ENCODE peak calls at places on chromosomes 5 and 9, in six cellular contexts. Q is IMR-90, G is K562, Z is breast epithelium, X is A549, F is suprapubic skin. Y is an unnamed sample.

GRCh38 chr5:25713259-25713658 is 1068.5 kb upstream of the CDH10 start:
- DNase-seq in Q (no peak), F (no peak), Z (no peak), X (no peak), G (peak), Y (no peak)

GRCh38 chr9:93679536-93680444 is 103.4 kb downstream of the PHF2 start:
- DNase-seq in Z (no peak), X (no peak), G (no peak), F (peak), Q (no peak), Y (peak)

GRCh38 chr5:137039939-137040515 is 459.1 kb downstream of the SPOCK1 start:
- DNase-seq in X (no peak), Q (no peak), G (no peak), Z (no peak), F (no peak), Y (no peak)

GRCh38 chr5:78916044-78916443 is 69.1 kb downstream of the ARSB start:
- DNase-seq in X (no peak), F (no peak), Q (no peak), G (peak), Z (no peak), Y (no peak)

GRCh38 chr5:55533806-55534435 is 843 bp downstream of the PLPP1 start:
- DNase-seq in G (no peak), F (no peak), X (peak), Q (peak), Z (peak), Y (no peak)

GRCh38 chr5:112594060-112594850 is 143.4 kb upstream of the APC start:
- DNase-seq in X (no peak), Z (no peak), G (no peak), Q (no peak), F (no peak), Y (no peak)

GRCh38 chr9:134738869-134739659 is 97.5 kb downstream of the COL5A1 start:
- DNase-seq in F (peak), X (peak), G (peak), Z (peak), Q (peak), Y (no peak)

GRCh38 chr5:133864711-133865110 is 103.7 kb downstream of the C5orf15 start:
- DNase-seq in Q (no peak), F (no peak), X (no peak), G (no peak), Z (no peak), Y (no peak)

GRCh38 chr9:116198344-116198743 is 44.8 kb downstream of the PAPPA start:
- DNase-seq in F (no peak), Z (no peak), X (no peak), G (no peak), Q (peak), Y (no peak)

GRCh38 chr9:133758228-133758627 is 20.1 kb upstream of the SARDH start:
- DNase-seq in X (no peak), Q (no peak), F (no peak), G (no peak), Z (no peak), Y (no peak)

GRCh38 chr5:116651653-116652052 is 77.0 kb upstream of the SEMA6A start:
- DNase-seq in X (no peak), G (no peak), Z (no peak), Q (no peak), F (no peak), Y (no peak)

GRCh38 chr9:68951879-68952659 is 61.8 kb downstream of the PRKACG start:
- DNase-seq in G (no peak), Q (no peak), X (no peak), Z (no peak), F (no peak), Y (no peak)

GRCh38 chr5:53334431-53334941 is 145.9 kb upstream of the FST start:
- DNase-seq in G (no peak), F (no peak), Z (no peak), X (no peak), Q (peak), Y (no peak)

GRCh38 chr9:93083592-93084470 is 12.2 kb upstream of the CARD19 start:
- DNase-seq in F (peak), Z (no peak), G (no peak), Q (no peak), X (no peak), Y (peak)

GRCh38 chr5:85549836-85550599 is 1067.7 kb upstream of the COX7C start:
- DNase-seq in X (no peak), F (no peak), Z (no peak), Q (no peak), G (no peak), Y (no peak)

DNA sequence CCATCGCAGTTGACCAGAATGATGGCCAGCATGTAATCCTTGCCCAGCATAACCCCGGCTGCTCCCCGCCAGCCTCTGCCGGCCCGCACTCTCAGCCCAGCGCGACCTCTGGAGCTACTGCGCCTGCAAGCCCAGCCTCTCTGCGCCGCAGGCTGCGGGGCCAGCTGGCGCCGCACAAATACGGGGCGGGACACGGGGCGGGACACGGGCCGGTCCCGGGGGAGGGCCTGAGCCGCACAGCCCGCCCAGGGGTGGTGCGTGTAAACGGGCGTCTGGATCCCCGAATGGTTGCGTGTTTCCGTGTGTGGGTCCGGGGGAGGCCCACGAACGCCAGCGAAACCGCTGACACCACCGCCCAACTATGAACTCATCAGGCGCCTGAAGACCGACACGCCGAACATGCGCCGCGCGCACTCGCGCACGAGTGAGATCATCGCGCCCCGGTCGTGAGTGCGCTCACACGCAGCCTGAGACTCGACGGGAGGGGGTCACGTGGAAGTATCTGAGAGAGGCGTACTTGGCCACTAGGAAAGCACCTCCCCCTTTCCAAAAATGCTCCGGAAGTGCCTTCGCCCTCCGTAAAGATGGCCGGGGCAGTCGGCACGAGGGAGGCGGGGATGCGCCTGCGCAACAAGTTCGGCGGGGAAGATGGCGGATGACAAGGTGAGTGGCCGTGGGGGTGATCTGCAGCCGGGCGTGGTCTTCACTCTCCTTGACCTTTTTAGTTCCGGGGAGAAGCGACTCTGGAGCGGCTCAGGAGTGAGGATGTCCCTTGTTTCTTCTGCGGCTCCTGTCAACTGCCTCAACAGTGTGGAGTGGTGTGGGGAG is at the start of the genes APBB3 and SLC35A4:
- DNase-seq in Z (peak), Q (peak), X (peak), F (peak), G (peak), Y (no peak)
- TF ChIP-seq POLR2A in Z (peak), Q (peak), X (peak), F (peak), G (peak), Y (peak)

DNA sequence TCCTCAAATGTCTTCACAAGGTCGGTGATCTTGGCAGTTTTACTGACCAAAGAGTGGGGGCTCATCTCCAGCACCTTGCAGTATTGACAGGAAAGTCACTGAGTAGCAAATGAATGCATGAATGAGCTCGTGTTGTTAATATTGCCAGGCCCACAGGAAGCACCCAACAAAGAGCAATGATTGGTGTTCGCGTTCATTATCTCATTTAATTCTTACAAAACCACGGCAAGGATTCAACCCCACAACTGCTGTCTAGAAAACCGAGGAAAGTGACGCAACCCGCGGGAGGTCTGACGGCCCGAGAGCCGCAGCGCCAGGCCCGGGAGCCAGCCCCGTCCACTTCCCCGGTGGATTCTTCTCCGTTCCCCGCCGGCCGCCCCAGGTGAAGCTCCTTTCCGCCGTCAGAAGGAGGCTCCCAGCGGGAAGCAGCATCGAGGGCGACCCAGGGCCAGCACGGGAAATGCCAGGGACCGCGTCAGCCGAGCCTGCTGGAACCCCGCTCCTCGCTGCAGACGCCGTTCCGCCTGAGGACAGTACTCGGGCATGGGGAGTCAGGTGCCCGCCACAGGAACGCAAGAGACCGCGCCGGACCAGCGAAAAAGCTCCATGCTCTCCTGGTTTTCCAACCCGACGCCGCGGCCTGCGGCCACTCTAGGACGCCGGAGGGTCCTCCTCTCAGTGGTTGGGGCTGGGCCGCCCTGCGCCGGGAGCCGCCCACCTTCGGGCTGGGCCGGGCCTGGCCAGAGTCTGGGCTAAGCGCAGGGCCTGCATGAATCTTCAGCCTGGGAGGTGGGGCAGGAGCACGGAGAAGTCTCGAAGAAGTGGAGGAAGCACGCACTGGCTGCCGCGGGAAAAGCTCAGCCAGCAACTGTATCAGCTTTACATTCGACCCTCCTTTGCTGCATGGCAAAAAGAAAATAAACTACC is 19.8 kb upstream of the FER start:
- DNase-seq in F (peak), Q (peak), X (peak), G (peak), Z (peak), Y (no peak)
- TF ChIP-seq POLR2A in F (peak), Q (peak), X (peak), G (peak), Z (peak), Y (peak)

DNA sequence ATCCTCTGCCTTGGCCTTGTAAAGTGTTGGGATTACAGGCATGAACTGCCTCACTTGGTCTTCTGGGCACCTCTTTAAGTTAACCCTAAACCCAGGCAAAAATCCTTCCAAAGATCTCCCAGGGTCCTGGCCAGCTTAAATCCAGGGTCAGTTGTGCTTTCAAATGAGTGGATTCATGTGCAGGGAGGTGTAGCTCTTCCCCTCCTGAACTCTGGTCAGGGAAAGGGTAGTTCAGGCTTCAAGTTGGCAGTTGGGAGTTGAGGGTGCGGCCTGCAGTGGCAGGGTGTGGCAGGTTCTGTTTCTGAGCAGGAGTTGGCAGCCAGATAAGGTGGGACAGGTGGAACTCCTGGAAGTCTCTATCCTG is 3.6 kb downstream of the HNRNPAB start:
- DNase-seq in Q (no peak), G (no peak), Z (no peak), F (peak), X (no peak), Y (no peak)
- TF ChIP-seq POLR2A in Q (no peak), G (peak), Z (no peak), F (no peak), X (no peak), Y (no peak)

GRCh38 chr9:99221623-99222415 is at the start of the genes ALG2 and SEC61B:
- DNase-seq in F (peak), G (peak), Q (peak), Z (peak), X (peak), Y (peak)

GRCh38 chr9:99224445-99224844 is 2.4 kb downstream of the SEC61B start:
- DNase-seq in G (no peak), Z (no peak), F (no peak), X (no peak), Q (no peak), Y (no peak)

GRCh38 chr9:99226054-99226453 is 4.0 kb downstream of the SEC61B start:
- DNase-seq in Q (no peak), F (no peak), Z (no peak), X (no peak), G (no peak), Y (no peak)

GRCh38 chr9:99221266-99221622 is 498 bp downstream of the ALG2 start:
- DNase-seq in Z (no peak), Q (no peak), G (no peak), F (no peak), X (peak), Y (no peak)

GRCh38 chr9:99222416-99223280 is 566 bp downstream of the SEC61B start:
- DNase-seq in Z (no peak), G (peak), Q (peak), X (no peak), F (no peak), Y (no peak)
- TF ChIP-seq POLR2A in Z (peak), G (no peak), Q (peak), X (no peak), F (no peak), Y (no peak)

GRCh38 chr9:127698985-127699670 is 7.7 kb upstream of the CFAP157 start:
- DNase-seq in X (peak), Q (peak), F (peak), G (peak), Z (peak), Y (peak)
- TF ChIP-seq POLR2A in X (peak), Q (no peak), F (no peak), G (peak), Z (peak), Y (peak)

GRCh38 chr9:33162721-33163311 is 4.3 kb downstream of the B4GALT1 start:
- DNase-seq in G (no peak), F (peak), X (peak), Z (peak), Q (peak), Y (no peak)

GRCh38 chr9:33163433-33164137 is 3.6 kb downstream of the B4GALT1 start:
- DNase-seq in X (no peak), F (no peak), G (no peak), Z (no peak), Q (no peak), Y (no peak)

GRCh38 chr9:33165263-33166151 is 1.6 kb downstream of the B4GALT1 start:
- DNase-seq in Z (peak), X (peak), G (peak), F (no peak), Q (peak), Y (peak)

GRCh38 chr9:33166263-33167083 is 663 bp downstream of the B4GALT1 start:
- DNase-seq in Q (no peak), X (peak), F (peak), G (peak), Z (peak), Y (peak)

GRCh38 chr9:33164138-33164809 is 2.9 kb downstream of the B4GALT1 start:
- DNase-seq in Q (no peak), Z (no peak), F (no peak), G (no peak), X (no peak), Y (no peak)
- TF ChIP-seq POLR2A in Q (no peak), Z (no peak), F (peak), G (no peak), X (no peak), Y (no peak)

GRCh38 chr5:43514816-43515677 is at the start of gene C5orf34:
- DNase-seq in Q (peak), F (peak), Z (peak), X (peak), G (peak), Y (peak)
- TF ChIP-seq POLR2A in Q (peak), F (peak), Z (peak), X (peak), G (peak), Y (no peak)

GRCh38 chr9:6008169-6008979 is 7.0 kb downstream of the RANBP6 start:
- DNase-seq in Z (peak), X (peak), G (peak), F (peak), Q (peak), Y (peak)

GRCh38 chr9:6007770-6008168 is 7.7 kb downstream of the RANBP6 start:
- DNase-seq in Q (peak), Z (peak), X (peak), G (peak), F (peak), Y (no peak)

DNA sequence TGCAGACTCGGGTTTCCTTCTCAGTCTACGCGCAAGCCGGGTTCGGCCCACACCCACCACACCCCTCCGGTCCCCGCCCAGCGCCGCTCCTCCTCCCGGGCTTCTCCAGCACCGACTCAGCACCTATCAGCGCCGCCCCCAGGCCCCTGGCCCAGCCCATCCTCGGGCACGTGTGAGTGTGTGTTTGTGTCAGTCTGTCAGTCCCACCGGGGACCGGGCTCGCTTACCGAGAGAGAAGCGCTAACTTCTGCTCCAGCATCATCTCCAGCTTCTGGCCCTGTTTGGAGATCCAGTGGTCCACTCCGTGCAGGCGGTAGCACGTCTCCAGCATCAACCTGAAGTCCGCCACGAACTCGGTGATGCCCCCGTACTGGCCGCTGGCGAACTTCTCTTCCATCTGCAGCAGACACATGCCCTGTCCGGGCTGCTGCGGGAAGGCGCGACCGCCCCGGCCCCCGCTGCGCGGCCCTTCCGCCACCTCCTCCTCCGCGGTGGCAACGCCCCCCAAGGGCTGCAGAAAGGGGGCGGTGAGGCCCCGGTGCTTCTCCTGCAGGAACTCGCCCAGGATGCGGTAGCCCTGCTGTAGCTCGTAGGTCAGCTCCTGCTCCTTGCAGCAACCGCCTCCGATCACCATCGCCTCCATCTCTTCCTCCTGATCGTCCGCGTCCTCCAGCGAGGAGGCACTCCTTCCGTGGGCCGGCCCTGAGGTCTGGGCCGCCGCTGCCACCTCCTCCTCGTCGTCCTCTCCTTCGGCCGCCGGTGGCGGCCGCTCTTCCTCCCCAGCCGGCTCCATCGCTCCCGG is 8.3 kb downstream of the RANBP6 start:
- DNase-seq in X (peak), F (peak), Z (peak), G (peak), Q (peak), Y (no peak)
- TF ChIP-seq POLR2A in X (no peak), F (peak), Z (no peak), G (no peak), Q (no peak), Y (no peak)

Y was measured in vagina.